ENCODE peak calls at places on chromosomes 12 and 14, in four cellular contexts. D is NB4, Z is heart left ventricle, T is testis. G is an unnamed sample.

GRCh38 chr12:24795699-24796385 is 153.1 kb downstream of the BCAT1 start:
- DNase-seq in D (peak; percentile 40), Z (no peak), T (no peak), G (peak; percentile 18)

GRCh38 chr12:107320031-107320928 is 226.9 kb upstream of the CRY1 start:
- DNase-seq in D (peak; percentile 71), Z (peak; percentile 33), T (peak; percentile 30), G (no peak)

GRCh38 chr14:68878908-68879307 is 86.0 kb upstream of the ZFP36L1 start:
- DNase-seq in D (no peak), Z (no peak), T (no peak), G (no peak)

GRCh38 chr14:77141592-77142288 is at the start of gene ZDHHC22:
- DNase-seq in D (no peak), Z (no peak), T (no peak), G (no peak)

GRCh38 chr12:95620171-95620570 is 68.9 kb upstream of the USP44 start:
- DNase-seq in D (no peak), Z (no peak), T (no peak), G (no peak)

GRCh38 chr12:62581288-62582064 is 114.8 kb downstream of the MON2 start:
- DNase-seq in D (peak; percentile 73), Z (peak; percentile 56), T (no peak), G (peak; percentile 62)

GRCh38 chr12:123990512-123990911 is 17.5 kb downstream of the ZNF664 start:
- DNase-seq in D (peak; percentile 71), Z (no peak), T (no peak), G (peak; percentile 34)

GRCh38 chr14:23275412-23275811 is 10.5 kb downstream of the HOMEZ start:
- DNase-seq in D (no peak), Z (no peak), T (no peak), G (no peak)

GRCh38 chr12:42794811-42795210 is 205.3 kb upstream of the PRICKLE1 start:
- DNase-seq in D (no peak), Z (no peak), T (no peak), G (no peak)

GRCh38 chr12:124727244-124727673 is 136.4 kb downstream of the SCARB1 start:
- DNase-seq in D (peak; percentile 100), Z (peak; percentile 89), T (no peak), G (peak; percentile 15)

GRCh38 chr12:27780612-27781408 is 774 bp upstream of the MANSC4 start:
- DNase-seq in D (peak; percentile 63), Z (peak; percentile 32), T (peak; percentile 87), G (peak; percentile 37)

GRCh38 chr12:633731-634130 is 29.5 kb downstream of the NINJ2 start:
- DNase-seq in D (no peak), Z (no peak), T (no peak), G (no peak)

GRCh38 chr12:26773313-26774104 is 59.5 kb downstream of the ITPR2 start:
- DNase-seq in D (peak; percentile 53), Z (no peak), T (no peak), G (no peak)

GRCh38 chr14:58298477-58298879 is at the start of gene ARID4A:
- DNase-seq in D (no peak), Z (peak; percentile 91), T (peak; percentile 97), G (no peak)

GRCh38 chr14:45491914-45492313 is 238.9 kb upstream of the MIS18BP1 start:
- DNase-seq in D (no peak), Z (no peak), T (no peak), G (no peak)

DNA sequence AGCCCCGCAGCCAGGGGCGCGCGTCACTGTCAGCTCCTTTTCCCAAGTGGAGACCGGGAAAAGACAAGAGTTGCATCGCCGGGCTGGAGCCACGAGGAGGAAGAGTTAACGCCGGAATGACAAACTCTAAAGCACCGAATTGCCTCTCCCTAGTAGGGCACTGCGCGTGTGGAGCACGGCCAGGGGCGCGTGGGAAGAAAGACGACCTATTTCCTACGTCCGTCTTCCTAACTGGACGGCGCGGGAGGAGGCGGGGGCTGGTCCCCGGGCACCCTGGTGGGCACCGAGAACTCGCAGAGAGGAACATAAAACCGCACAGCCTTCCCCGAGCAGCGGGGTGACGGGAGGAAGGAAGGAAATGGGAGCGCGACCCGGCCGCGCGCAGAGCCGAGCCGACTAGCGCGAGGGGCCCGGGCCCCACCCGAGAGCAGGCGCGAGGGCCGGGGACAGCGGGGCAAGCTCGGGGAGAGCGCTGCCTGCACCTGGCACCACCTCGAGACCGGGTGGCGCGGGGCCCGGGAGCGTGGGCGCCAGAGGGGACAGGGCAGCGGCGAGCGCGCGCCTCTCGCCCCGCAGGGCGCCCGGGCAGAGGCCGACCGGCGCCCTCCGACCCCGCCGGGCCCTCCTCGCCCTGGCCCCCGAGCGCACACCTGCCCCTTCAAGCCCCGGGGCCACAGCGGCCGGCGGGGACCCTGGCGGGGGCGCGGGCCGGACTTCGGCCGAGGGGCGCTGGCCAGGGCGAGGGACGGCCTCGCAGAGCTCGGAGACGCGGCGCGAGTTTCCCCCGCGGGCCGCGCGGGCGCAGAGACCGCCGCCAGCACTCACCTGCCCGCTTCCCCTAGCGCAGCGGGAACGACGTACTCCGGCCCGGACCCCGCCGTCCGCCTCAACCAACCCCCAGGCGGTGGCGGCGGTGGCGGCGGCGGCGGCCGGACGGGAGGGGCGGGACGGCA is 480 bp downstream of the SETD3 start:
- DNase-seq in D (peak; percentile 84), Z (peak; percentile 75), T (peak; percentile 63), G (peak; percentile 55)
- TF ChIP-seq POLR2A in D (peak; percentile 46), Z (no peak), T (no peak), G (no peak)

DNA sequence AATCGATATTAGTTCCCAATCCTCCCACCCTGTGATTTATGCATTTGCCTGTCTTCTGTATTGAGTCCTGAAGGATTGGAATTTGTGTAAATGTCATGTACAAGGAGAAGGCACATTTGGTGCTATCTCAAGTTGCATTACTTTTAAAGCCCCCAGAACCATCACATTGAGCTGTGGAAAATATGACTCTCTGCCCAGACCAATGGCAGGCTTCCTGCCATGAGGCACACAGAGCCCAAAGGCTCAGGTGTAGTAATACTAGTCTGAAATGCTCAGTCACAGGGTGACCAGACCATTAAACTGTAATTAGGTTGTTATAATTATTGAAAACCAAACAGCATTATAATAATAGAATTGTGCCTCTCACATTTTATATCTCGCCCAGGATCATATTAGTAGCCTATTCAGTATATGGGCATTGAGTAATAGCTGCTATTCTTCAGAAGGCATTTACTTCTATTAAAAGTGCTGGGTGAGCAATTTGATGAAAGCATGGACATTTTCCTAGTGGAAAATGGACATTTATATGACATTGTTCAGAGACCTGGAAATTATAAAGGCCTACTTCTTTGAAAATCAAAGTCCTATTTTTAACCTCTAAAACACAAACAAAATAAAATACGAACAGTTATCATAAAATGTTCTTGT is 14.1 kb downstream of the EMP1 start:
- DNase-seq in D (no peak), Z (no peak), T (no peak), G (no peak)
- TF ChIP-seq POLR2A in D (no peak), Z (no peak), T (no peak), G (no peak)

DNA sequence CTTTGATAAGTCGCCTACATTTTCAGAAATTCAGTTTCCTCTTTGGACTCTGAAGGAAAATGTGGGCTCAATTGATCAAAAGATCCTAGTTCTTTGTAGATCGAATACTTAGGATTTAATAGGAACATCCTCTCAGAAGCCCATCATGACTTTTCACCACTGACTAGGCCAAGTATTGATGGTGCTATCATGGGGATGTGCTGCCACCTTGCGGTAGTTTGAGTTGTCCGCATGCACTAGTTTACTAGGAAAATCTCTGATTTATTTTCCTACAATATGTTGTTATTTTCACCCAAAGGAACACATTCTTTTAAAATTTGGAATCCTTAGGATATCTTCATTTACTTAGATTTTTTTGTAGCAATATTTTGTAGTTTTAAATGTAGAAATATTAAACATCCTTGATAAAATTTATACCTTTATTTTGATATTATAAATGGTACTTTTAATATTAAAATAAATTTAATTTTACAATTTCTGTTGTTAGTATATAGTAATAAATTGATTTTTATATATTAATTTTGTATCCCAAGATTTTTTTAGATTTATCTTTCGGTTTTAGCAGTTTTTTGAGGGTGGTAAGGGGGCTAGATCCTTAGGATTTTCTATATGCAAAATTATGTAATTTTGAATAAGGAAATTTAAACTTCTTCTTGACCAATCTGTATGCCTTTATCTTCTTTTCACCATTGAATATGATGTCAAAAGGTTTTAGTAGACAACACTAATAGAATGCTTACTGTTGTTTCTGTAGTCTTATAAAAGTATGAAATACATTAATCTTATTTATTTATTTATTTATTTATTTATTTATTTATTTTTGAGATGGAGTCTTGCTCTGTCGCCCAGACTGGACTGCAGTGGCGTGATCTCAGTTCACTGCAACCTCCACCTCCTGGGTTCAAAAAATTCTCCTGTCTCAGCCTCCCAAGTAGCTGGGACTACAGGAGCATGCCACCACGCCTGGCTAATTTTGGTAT is 52.9 kb upstream of the OR9K2 start:
- DNase-seq in D (peak; percentile 83), Z (peak; percentile 58), T (peak; percentile 86), G (peak; percentile 91)
- TF ChIP-seq POLR2A in D (no peak), Z (no peak), T (no peak), G (no peak)

DNA sequence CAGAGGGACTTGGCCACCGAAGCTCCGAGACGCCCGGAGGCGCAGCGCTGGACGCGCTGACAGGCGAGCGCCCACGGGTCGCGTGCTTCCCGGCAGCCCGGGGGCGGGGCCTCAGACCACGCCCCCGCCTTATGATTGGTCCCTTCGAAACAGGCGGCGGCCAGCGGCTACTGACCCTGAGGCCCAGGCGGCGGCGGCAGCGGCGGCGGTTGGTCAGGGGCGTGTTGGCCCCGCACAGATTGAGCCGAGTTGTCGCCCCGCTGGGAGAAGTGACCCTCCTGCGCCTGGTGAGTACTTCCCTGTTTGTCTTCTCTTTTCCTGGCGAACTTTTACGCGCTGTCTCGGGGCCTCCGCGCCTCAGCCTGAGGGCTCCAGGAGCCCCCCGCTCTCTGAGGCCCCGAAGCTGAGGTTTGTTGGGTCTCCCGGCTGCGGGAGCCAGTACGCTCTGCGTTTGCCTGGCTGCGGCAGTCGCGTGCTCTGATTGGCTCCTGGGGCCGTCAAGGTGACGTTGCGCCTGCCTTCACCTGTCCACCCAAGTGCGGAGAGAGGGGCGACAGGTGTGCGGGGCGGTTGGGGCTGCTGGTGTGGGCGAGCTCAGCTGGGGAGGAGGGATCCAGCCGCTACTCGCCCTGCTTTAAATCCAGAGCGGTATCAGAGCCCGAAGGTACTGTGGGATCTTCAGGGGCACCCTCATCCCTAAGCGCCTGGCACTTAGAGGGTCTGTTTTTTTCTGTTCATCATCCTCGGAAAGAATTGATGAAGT is at the start of gene GAS2L3:
- DNase-seq in D (no peak), Z (peak; percentile 91), T (peak; percentile 95), G (peak; percentile 93)
- TF ChIP-seq POLR2A in D (no peak), Z (no peak), T (no peak), G (peak; percentile 87)

GRCh38 chr12:20030847-20031246 is 337.5 kb upstream of the PDE3A start:
- DNase-seq in D (no peak), Z (no peak), T (no peak), G (no peak)
- TF ChIP-seq POLR2A in D (no peak), Z (no peak), T (no peak), G (no peak)

GRCh38 chr14:60724080-60724618 is at the start of gene SIX4:
- DNase-seq in D (peak; percentile 68), Z (peak; percentile 62), T (peak; percentile 78), G (peak; percentile 48)
- TF ChIP-seq POLR2A in D (peak; percentile 81), Z (no peak), T (no peak), G (no peak)

DNA sequence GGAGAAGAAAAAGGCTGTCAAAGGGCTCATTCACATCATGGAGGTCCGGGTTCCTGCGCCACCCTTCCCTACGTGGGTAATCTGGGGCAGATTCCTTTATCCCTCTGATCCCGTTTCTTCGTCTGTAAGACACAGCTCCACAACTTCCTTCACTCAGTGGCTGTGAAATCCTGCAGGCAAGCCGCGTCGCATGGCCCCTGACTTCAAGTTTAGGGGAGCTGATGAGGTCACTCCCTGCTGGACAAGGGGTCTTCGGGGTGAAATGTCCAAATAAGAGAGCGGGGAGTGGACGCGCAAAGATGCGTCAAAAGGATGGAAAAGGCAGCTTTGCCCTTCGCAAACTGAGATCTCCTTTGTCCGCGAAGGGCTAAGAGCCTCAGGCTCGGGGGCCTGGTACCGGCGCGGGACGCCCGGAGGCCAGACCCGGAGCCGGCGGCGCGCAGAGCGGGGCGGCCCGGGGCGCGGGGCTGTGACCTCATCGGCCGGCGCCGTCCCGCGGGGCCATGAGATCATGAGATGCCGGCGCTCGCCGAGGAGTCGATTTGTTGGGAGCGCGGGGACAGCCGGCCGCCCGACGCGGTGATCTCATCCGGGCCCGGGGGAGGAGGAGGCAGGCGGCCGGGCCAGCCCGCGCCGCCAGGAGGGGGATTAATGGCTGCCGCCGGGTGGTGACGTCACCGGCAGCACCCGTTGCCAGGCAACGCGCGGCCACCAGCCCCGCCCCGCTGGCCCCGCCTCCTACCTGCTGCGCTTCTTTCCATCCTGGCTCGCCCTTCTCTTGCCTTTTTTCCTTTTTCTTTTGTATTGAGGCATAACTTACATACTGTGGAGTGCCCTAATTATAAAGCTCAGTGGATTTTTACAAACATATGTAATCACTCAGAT is 62.1 kb downstream of the HRK start:
- DNase-seq in D (peak; percentile 97), Z (peak; percentile 94), T (peak; percentile 91), G (peak; percentile 97)
- TF ChIP-seq POLR2A in D (peak; percentile 81), Z (peak; percentile 18), T (no peak), G (peak; percentile 80)